ENCODE peak calls at places on chromosomes 7 and 10, in ten cellular contexts. One of them, this sample, is unnamed. For H3K27me3, the result is how much of the 10 kb centered on the place peaks cover.

GRCh38 chr7:37193087-37193774 is 255.4 kb downstream of the ELMO1 start:
- DNase-seq in left lung: no peak
- DNase-seq in aorta: no peak
- DNase-seq in lung: no peak
- DNase-seq in transverse colon: no peak
- DNase-seq in neuronal stem cell: no peak
- DNase-seq in CD4-positive, alpha-beta memory T cell: no peak
- DNase-seq in CD8-positive, alpha-beta T cell: no peak
- DNase-seq in psoas muscle: no peak
- DNase-seq in cardiac muscle cell: peak
- DNase-seq in this sample: no peak

GRCh38 chr7:85074016-85074415 is 112.8 kb downstream of the SEMA3D start:
- DNase-seq in cardiac muscle cell: no peak
- DNase-seq in CD4-positive, alpha-beta memory T cell: no peak
- DNase-seq in aorta: no peak
- DNase-seq in neuronal stem cell: no peak
- DNase-seq in left lung: no peak
- DNase-seq in lung: no peak
- DNase-seq in CD8-positive, alpha-beta T cell: no peak
- DNase-seq in psoas muscle: no peak
- DNase-seq in transverse colon: no peak
- DNase-seq in this sample: no peak

GRCh38 chr10:124356706-124357582 is 61.8 kb downstream of the OAT start:
- DNase-seq in cardiac muscle cell: no peak
- DNase-seq in left lung: no peak
- DNase-seq in CD8-positive, alpha-beta T cell: no peak
- DNase-seq in psoas muscle: no peak
- DNase-seq in CD4-positive, alpha-beta memory T cell: no peak
- DNase-seq in aorta: no peak
- DNase-seq in transverse colon: no peak
- DNase-seq in neuronal stem cell: no peak
- DNase-seq in lung: no peak
- DNase-seq in this sample: no peak

GRCh38 chr7:106681815-106682495 is 21.0 kb upstream of the CCDC71L start:
- DNase-seq in CD4-positive, alpha-beta memory T cell: no peak
- DNase-seq in aorta: no peak
- DNase-seq in transverse colon: no peak
- DNase-seq in cardiac muscle cell: no peak
- DNase-seq in psoas muscle: no peak
- DNase-seq in neuronal stem cell: no peak
- DNase-seq in left lung: no peak
- DNase-seq in CD8-positive, alpha-beta T cell: no peak
- DNase-seq in lung: no peak
- DNase-seq in this sample: no peak

GRCh38 chr10:78277734-78278404 is 244.2 kb downstream of the RPS24 start:
- DNase-seq in transverse colon: no peak
- DNase-seq in neuronal stem cell: no peak
- DNase-seq in left lung: no peak
- DNase-seq in CD8-positive, alpha-beta T cell: no peak
- DNase-seq in lung: no peak
- DNase-seq in aorta: peak
- DNase-seq in CD4-positive, alpha-beta memory T cell: no peak
- DNase-seq in cardiac muscle cell: no peak
- DNase-seq in psoas muscle: peak
- DNase-seq in this sample: no peak

GRCh38 chr7:22154130-22154529 is 202.8 kb downstream of the RAPGEF5 start:
- DNase-seq in CD4-positive, alpha-beta memory T cell: no peak
- DNase-seq in psoas muscle: no peak
- DNase-seq in lung: no peak
- DNase-seq in left lung: no peak
- DNase-seq in transverse colon: no peak
- DNase-seq in aorta: no peak
- DNase-seq in cardiac muscle cell: no peak
- DNase-seq in CD8-positive, alpha-beta T cell: no peak
- DNase-seq in neuronal stem cell: peak
- DNase-seq in this sample: peak

GRCh38 chr7:91285966-91286365 is 21.7 kb downstream of the FZD1 start:
- DNase-seq in cardiac muscle cell: no peak
- DNase-seq in aorta: no peak
- DNase-seq in left lung: no peak
- DNase-seq in transverse colon: no peak
- DNase-seq in lung: no peak
- DNase-seq in neuronal stem cell: no peak
- DNase-seq in CD4-positive, alpha-beta memory T cell: no peak
- DNase-seq in CD8-positive, alpha-beta T cell: no peak
- DNase-seq in psoas muscle: no peak
- DNase-seq in this sample: no peak

GRCh38 chr7:131554880-131555516 is 1.4 kb downstream of the PODXL start:
- DNase-seq in aorta: no peak
- DNase-seq in transverse colon: no peak
- DNase-seq in CD4-positive, alpha-beta memory T cell: no peak
- DNase-seq in neuronal stem cell: no peak
- DNase-seq in psoas muscle: no peak
- DNase-seq in lung: no peak
- DNase-seq in left lung: no peak
- DNase-seq in cardiac muscle cell: no peak
- DNase-seq in CD8-positive, alpha-beta T cell: no peak
- DNase-seq in this sample: peak

GRCh38 chr10:75404335-75405200 is 3.0 kb upstream of the ZNF503 start:
- DNase-seq in left lung: peak
- DNase-seq in neuronal stem cell: peak
- DNase-seq in transverse colon: peak
- DNase-seq in cardiac muscle cell: peak
- DNase-seq in CD4-positive, alpha-beta memory T cell: no peak
- DNase-seq in psoas muscle: no peak
- DNase-seq in CD8-positive, alpha-beta T cell: no peak
- DNase-seq in aorta: no peak
- DNase-seq in lung: peak
- DNase-seq in this sample: peak

GRCh38 chr7:55164527-55164926 is 145.7 kb downstream of the EGFR start:
- DNase-seq in CD8-positive, alpha-beta T cell: no peak
- DNase-seq in psoas muscle: no peak
- DNase-seq in aorta: no peak
- DNase-seq in cardiac muscle cell: no peak
- DNase-seq in transverse colon: no peak
- DNase-seq in neuronal stem cell: no peak
- DNase-seq in CD4-positive, alpha-beta memory T cell: no peak
- DNase-seq in left lung: no peak
- DNase-seq in lung: no peak
- DNase-seq in this sample: no peak

GRCh38 chr10:83274088-83274487 is 865.2 kb upstream of the GHITM start:
- DNase-seq in neuronal stem cell: no peak
- DNase-seq in transverse colon: no peak
- DNase-seq in left lung: no peak
- DNase-seq in cardiac muscle cell: peak
- DNase-seq in psoas muscle: no peak
- DNase-seq in aorta: no peak
- DNase-seq in CD4-positive, alpha-beta memory T cell: no peak
- DNase-seq in CD8-positive, alpha-beta T cell: no peak
- DNase-seq in lung: no peak
- DNase-seq in this sample: peak

GRCh38 chr10:114242235-114242634 is 3.2 kb downstream of the VWA2 start:
- DNase-seq in CD4-positive, alpha-beta memory T cell: no peak
- DNase-seq in CD8-positive, alpha-beta T cell: no peak
- DNase-seq in left lung: no peak
- DNase-seq in transverse colon: no peak
- DNase-seq in psoas muscle: no peak
- DNase-seq in cardiac muscle cell: no peak
- DNase-seq in aorta: no peak
- DNase-seq in neuronal stem cell: no peak
- DNase-seq in lung: no peak
- DNase-seq in this sample: no peak

GRCh38 chr10:114246679-114247305 is 7.7 kb downstream of the VWA2 start:
- DNase-seq in CD8-positive, alpha-beta T cell: no peak
- DNase-seq in lung: peak
- DNase-seq in cardiac muscle cell: no peak
- DNase-seq in transverse colon: no peak
- DNase-seq in neuronal stem cell: no peak
- DNase-seq in psoas muscle: no peak
- DNase-seq in aorta: no peak
- DNase-seq in CD4-positive, alpha-beta memory T cell: no peak
- DNase-seq in left lung: no peak
- DNase-seq in this sample: no peak

GRCh38 chr10:114244126-114244525 is 5.1 kb downstream of the VWA2 start:
- DNase-seq in left lung: no peak
- DNase-seq in neuronal stem cell: no peak
- DNase-seq in CD4-positive, alpha-beta memory T cell: no peak
- DNase-seq in CD8-positive, alpha-beta T cell: no peak
- DNase-seq in aorta: no peak
- DNase-seq in transverse colon: no peak
- DNase-seq in cardiac muscle cell: no peak
- DNase-seq in psoas muscle: no peak
- DNase-seq in lung: no peak
- DNase-seq in this sample: no peak

GRCh38 chr10:114245128-114245791 is 6.2 kb downstream of the VWA2 start:
- DNase-seq in CD4-positive, alpha-beta memory T cell: no peak
- DNase-seq in neuronal stem cell: no peak
- DNase-seq in cardiac muscle cell: no peak
- DNase-seq in lung: no peak
- DNase-seq in left lung: no peak
- DNase-seq in psoas muscle: no peak
- DNase-seq in aorta: no peak
- DNase-seq in CD8-positive, alpha-beta T cell: no peak
- DNase-seq in transverse colon: no peak
- DNase-seq in this sample: no peak

GRCh38 chr10:114243661-114244060 is 4.6 kb downstream of the VWA2 start:
- DNase-seq in lung: no peak
- DNase-seq in CD8-positive, alpha-beta T cell: no peak
- DNase-seq in transverse colon: no peak
- DNase-seq in psoas muscle: no peak
- DNase-seq in aorta: no peak
- DNase-seq in left lung: no peak
- DNase-seq in cardiac muscle cell: no peak
- DNase-seq in neuronal stem cell: no peak
- DNase-seq in CD4-positive, alpha-beta memory T cell: no peak
- DNase-seq in this sample: no peak
- H3K27me3 ChIP-seq in lung: under half
- H3K27me3 ChIP-seq in CD8-positive, alpha-beta T cell: under half
- H3K27me3 ChIP-seq in transverse colon: half or more
- H3K27me3 ChIP-seq in psoas muscle: under half
- H3K27me3 ChIP-seq in aorta: under half
- H3K27me3 ChIP-seq in left lung: under half
- H3K27me3 ChIP-seq in cardiac muscle cell: half or more
- H3K27me3 ChIP-seq in neuronal stem cell: under half
- H3K27me3 ChIP-seq in CD4-positive, alpha-beta memory T cell: under half
- H3K27me3 ChIP-seq in this sample: under half

DNA sequence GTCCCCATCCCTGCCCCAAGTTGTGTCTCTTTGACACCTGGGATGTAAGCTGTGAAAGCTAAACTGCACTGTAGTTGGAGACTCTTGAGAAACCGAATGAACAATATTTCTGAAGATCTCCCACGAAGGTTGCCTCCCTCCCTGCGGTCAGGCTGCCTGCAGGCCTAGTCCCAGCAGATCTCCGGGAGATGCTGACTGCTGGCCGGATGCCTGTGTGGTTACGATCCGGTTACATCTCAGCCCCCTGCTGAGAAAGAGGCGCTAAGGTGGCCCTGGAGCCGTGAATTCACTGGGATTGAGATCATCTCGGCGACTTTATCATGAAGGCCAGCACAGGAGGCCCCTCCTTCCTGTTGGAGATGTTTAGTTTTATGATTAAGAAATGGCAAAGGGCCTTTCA is 177.8 kb downstream of the PRKAG2 start:
- DNase-seq in CD4-positive, alpha-beta memory T cell: no peak
- DNase-seq in lung: no peak
- DNase-seq in neuronal stem cell: no peak
- DNase-seq in psoas muscle: no peak
- DNase-seq in transverse colon: no peak
- DNase-seq in aorta: no peak
- DNase-seq in cardiac muscle cell: no peak
- DNase-seq in CD8-positive, alpha-beta T cell: no peak
- DNase-seq in left lung: peak
- DNase-seq in this sample: no peak
- H3K27me3 ChIP-seq in CD4-positive, alpha-beta memory T cell: under half
- H3K27me3 ChIP-seq in lung: under half
- H3K27me3 ChIP-seq in neuronal stem cell: under half
- H3K27me3 ChIP-seq in psoas muscle: under half
- H3K27me3 ChIP-seq in transverse colon: under half
- H3K27me3 ChIP-seq in aorta: under half
- H3K27me3 ChIP-seq in cardiac muscle cell: under half
- H3K27me3 ChIP-seq in CD8-positive, alpha-beta T cell: under half
- H3K27me3 ChIP-seq in left lung: under half
- H3K27me3 ChIP-seq in this sample: under half

DNA sequence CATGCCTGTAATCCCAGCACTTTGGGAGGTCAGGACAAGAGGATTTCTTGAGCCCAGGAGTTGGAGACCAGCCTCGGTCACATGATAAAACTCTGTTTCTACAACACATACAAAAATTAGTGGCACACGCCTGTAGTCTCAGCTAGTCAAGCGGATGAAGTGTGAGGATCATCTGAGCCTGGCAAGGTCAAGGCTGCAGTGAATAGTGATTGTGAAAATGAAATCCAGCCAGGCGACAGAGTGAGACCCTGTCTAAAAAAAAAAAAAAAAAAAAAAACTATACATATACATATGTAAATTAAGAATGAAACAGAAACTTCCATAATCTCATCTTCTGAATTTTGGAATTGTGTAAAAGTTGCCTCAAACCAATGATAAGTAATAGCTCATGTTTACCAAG is 18.2 kb upstream of the FAM170B start:
- DNase-seq in CD8-positive, alpha-beta T cell: no peak
- DNase-seq in lung: no peak
- DNase-seq in CD4-positive, alpha-beta memory T cell: no peak
- DNase-seq in aorta: no peak
- DNase-seq in psoas muscle: no peak
- DNase-seq in transverse colon: no peak
- DNase-seq in left lung: no peak
- DNase-seq in neuronal stem cell: no peak
- DNase-seq in cardiac muscle cell: no peak
- DNase-seq in this sample: no peak
- H3K27me3 ChIP-seq in CD8-positive, alpha-beta T cell: under half
- H3K27me3 ChIP-seq in lung: under half
- H3K27me3 ChIP-seq in CD4-positive, alpha-beta memory T cell: under half
- H3K27me3 ChIP-seq in aorta: under half
- H3K27me3 ChIP-seq in psoas muscle: under half
- H3K27me3 ChIP-seq in transverse colon: under half
- H3K27me3 ChIP-seq in left lung: under half
- H3K27me3 ChIP-seq in neuronal stem cell: under half
- H3K27me3 ChIP-seq in cardiac muscle cell: under half
- H3K27me3 ChIP-seq in this sample: under half

DNA sequence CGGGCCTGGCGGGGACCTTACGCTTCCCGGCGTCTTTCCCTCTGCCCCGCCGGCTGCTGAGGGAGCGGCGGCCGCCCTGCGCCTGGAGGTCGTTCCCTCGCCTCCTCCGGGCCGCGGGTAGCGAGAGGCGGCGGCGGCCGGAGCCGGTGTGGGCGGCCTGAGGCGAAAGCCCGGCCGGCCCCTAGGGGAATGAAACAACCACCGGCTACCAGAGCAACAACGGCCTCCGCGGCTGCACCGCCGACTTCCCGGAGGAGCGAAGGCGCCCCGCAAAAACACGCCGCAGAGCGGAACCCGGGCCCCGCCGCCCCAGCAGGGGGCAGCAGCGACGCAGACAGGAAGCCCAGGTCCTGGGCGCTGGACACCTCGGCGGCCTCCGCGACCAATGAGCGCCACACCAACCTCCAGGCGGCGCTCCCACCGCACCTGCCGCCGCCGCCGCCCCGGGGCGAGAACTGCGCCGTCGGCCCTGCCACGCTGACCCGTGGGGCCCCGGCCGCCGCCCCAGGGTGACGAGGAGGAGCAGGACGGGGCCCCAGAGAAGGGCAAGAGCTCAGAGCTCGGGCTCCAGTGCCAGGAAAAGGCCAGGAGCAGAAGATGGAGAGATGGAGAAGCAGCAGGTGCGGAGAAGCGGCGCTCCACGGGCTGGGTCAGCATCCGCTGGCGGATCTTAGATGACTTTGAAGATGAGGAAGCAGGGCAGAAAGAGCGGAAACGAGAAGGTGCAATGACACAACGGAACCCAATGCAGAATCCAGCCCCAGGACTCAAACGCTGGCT is 10.4 kb upstream of the ACSM6 start:
- DNase-seq in psoas muscle: peak
- DNase-seq in aorta: peak
- DNase-seq in neuronal stem cell: peak
- DNase-seq in transverse colon: peak
- DNase-seq in CD4-positive, alpha-beta memory T cell: peak
- DNase-seq in cardiac muscle cell: peak
- DNase-seq in CD8-positive, alpha-beta T cell: peak
- DNase-seq in left lung: peak
- DNase-seq in lung: peak
- DNase-seq in this sample: peak
- H3K27me3 ChIP-seq in psoas muscle: under half
- H3K27me3 ChIP-seq in aorta: under half
- H3K27me3 ChIP-seq in neuronal stem cell: under half
- H3K27me3 ChIP-seq in transverse colon: under half
- H3K27me3 ChIP-seq in CD4-positive, alpha-beta memory T cell: under half
- H3K27me3 ChIP-seq in cardiac muscle cell: under half
- H3K27me3 ChIP-seq in CD8-positive, alpha-beta T cell: under half
- H3K27me3 ChIP-seq in left lung: under half
- H3K27me3 ChIP-seq in lung: under half
- H3K27me3 ChIP-seq in this sample: under half